ENCODE peak calls at places on chromosomes 16 and 17, in ten cellular contexts. D is suprapubic skin, X is stomach, T is heart left ventricle, F is Peyer's patch, Q is upper lobe of left lung, E is adrenal gland, U is ovary, N is breast epithelium, Y is A549. O is an unnamed sample. For H3K4me1, the result is how much of the 10 kb centered on the place peaks cover.

GRCh38 chr17:69588739-69589334 is 174.3 kb downstream of the MAP2K6 start:
- DNase-seq in D (no peak), X (no peak), T (no peak), F (no peak), Q (no peak), E (no peak), U (no peak), N (no peak), Y (no peak), O (no peak)

GRCh38 chr17:41048441-41048840 is 1.3 kb upstream of the KRTAP2-1 start:
- DNase-seq in D (no peak), X (no peak), T (no peak), F (no peak), Q (no peak), E (no peak), U (no peak), N (no peak), Y (no peak), O (no peak)

GRCh38 chr16:51853586-51853985 is 693.4 kb downstream of the TOX3 start:
- DNase-seq in D (no peak), X (no peak), T (no peak), F (no peak), Q (no peak), E (no peak), U (no peak), N (no peak), Y (no peak), O (no peak)

GRCh38 chr17:50414808-50415207 is 11.2 kb upstream of the ACSF2 start:
- DNase-seq in D (no peak), X (no peak), T (no peak), F (no peak), Q (no peak), E (no peak), U (no peak), N (no peak), Y (no peak), O (no peak)

GRCh38 chr17:14303343-14304221 is 2.7 kb downstream of the HS3ST3B1 start:
- DNase-seq in D (no peak), X (no peak), T (no peak), F (no peak), Q (no peak), E (no peak), U (no peak), N (no peak), Y (no peak), O (no peak)

GRCh38 chr16:87119748-87120147 is 197.4 kb downstream of the C16orf95 start:
- DNase-seq in D (no peak), X (no peak), T (no peak), F (no peak), Q (no peak), E (no peak), U (no peak), N (no peak), Y (no peak), O (no peak)

GRCh38 chr17:82876602-82877391 is 37.0 kb upstream of the ZNF750 start:
- DNase-seq in D (peak), X (peak), T (peak), F (peak), Q (peak), E (peak), U (peak), N (peak), Y (no peak), O (peak)

GRCh38 chr17:78394209-78394608 is 15.8 kb downstream of the PGS1 start:
- DNase-seq in D (no peak), X (no peak), T (no peak), F (no peak), Q (no peak), E (no peak), U (no peak), N (no peak), Y (no peak), O (no peak)

GRCh38 chr17:50283714-50284432 is 9.6 kb downstream of the TMEM92 start:
- DNase-seq in D (no peak), X (no peak), T (no peak), F (no peak), Q (no peak), E (no peak), U (no peak), N (no peak), Y (no peak), O (no peak)

GRCh38 chr17:35879748-35880654 is at the start of gene CCL5:
- DNase-seq in D (no peak), X (no peak), T (no peak), F (peak), Q (no peak), E (no peak), U (no peak), N (no peak), Y (no peak), O (no peak)

GRCh38 chr16:31331141-31331764 is 23.7 kb upstream of the ITGAX start:
- DNase-seq in D (no peak), X (no peak), T (no peak), F (peak), Q (no peak), E (no peak), U (no peak), N (no peak), Y (no peak), O (no peak)

GRCh38 chr17:64739316-64740058 is 77.4 kb upstream of the SMURF2 start:
- DNase-seq in D (peak), X (no peak), T (no peak), F (no peak), Q (peak), E (no peak), U (no peak), N (no peak), Y (no peak), O (no peak)

GRCh38 chr17:48609754-48610281 is 999 bp downstream of the HOXB7 start:
- DNase-seq in D (no peak), X (no peak), T (no peak), F (no peak), Q (no peak), E (no peak), U (no peak), N (no peak), Y (no peak), O (no peak)

GRCh38 chr17:48240562-48241130 is 133.1 kb downstream of the SNX11 start:
- DNase-seq in D (no peak), X (no peak), T (no peak), F (no peak), Q (no peak), E (no peak), U (no peak), N (no peak), Y (peak), O (no peak)

GRCh38 chr17:77034677-77035424 is 105.9 kb upstream of the SEC14L1 start:
- DNase-seq in D (no peak), X (no peak), T (no peak), F (no peak), Q (no peak), E (no peak), U (no peak), N (no peak), Y (no peak), O (no peak)

GRCh38 chr17:47803201-47803600 is 18.4 kb downstream of the OSBPL7 start:
- DNase-seq in D (peak), X (no peak), T (no peak), F (peak), Q (no peak), E (no peak), U (no peak), N (no peak), Y (no peak), O (no peak)

GRCh38 chr16:12459401-12459791 is 344.3 kb downstream of the CPPED1 start:
- DNase-seq in D (no peak), X (peak), T (peak), F (peak), Q (peak), E (peak), U (no peak), N (peak), Y (no peak), O (no peak)

GRCh38 chr17:17055286-17056166 is 13.3 kb downstream of the MPRIP start:
- DNase-seq in D (peak), X (peak), T (peak), F (peak), Q (peak), E (no peak), U (no peak), N (peak), Y (no peak), O (peak)

GRCh38 chr17:17059301-17059890 is 17.1 kb downstream of the MPRIP start:
- DNase-seq in D (peak), X (no peak), T (peak), F (peak), Q (peak), E (no peak), U (no peak), N (peak), Y (no peak), O (no peak)

GRCh38 chr17:17056167-17056562 is 13.9 kb downstream of the MPRIP start:
- DNase-seq in D (peak), X (peak), T (peak), F (peak), Q (peak), E (no peak), U (no peak), N (peak), Y (no peak), O (no peak)

GRCh38 chr17:17058304-17058703 is 16.0 kb downstream of the MPRIP start:
- DNase-seq in D (peak), X (peak), T (peak), F (peak), Q (peak), E (no peak), U (no peak), N (peak), Y (no peak), O (peak)

GRCh38 chr17:17057057-17057551 is 14.8 kb downstream of the MPRIP start:
- DNase-seq in D (peak), X (peak), T (peak), F (peak), Q (no peak), E (no peak), U (no peak), N (no peak), Y (no peak), O (peak)
- H3K4me1 ChIP-seq in D (half or more), X (half or more), T (under half), F (under half), Q (under half), E (under half), U (under half), N (under half), Y (half or more), O (under half)

GRCh38 chr16:67163164-67163902 is 1.2 kb upstream of the HSF4 start:
- DNase-seq in D (no peak), X (no peak), T (peak), F (peak), Q (no peak), E (peak), U (peak), N (no peak), Y (no peak), O (no peak)
- TF ChIP-seq POLR2A in D (no peak), X (no peak), T (no peak), F (no peak), Q (no peak), E (peak), U (peak), N (no peak), Y (no peak), O (no peak)

GRCh38 chr16:4850211-4850610 is 2.9 kb downstream of the UBN1 start:
- DNase-seq in D (no peak), X (no peak), T (no peak), F (no peak), Q (no peak), E (no peak), U (no peak), N (no peak), Y (no peak), O (no peak)
- H3K4me1 ChIP-seq in D (half or more), X (half or more), T (under half), F (half or more), Q (half or more), E (under half), U (under half), N (under half), Y (half or more), O (under half)

DNA sequence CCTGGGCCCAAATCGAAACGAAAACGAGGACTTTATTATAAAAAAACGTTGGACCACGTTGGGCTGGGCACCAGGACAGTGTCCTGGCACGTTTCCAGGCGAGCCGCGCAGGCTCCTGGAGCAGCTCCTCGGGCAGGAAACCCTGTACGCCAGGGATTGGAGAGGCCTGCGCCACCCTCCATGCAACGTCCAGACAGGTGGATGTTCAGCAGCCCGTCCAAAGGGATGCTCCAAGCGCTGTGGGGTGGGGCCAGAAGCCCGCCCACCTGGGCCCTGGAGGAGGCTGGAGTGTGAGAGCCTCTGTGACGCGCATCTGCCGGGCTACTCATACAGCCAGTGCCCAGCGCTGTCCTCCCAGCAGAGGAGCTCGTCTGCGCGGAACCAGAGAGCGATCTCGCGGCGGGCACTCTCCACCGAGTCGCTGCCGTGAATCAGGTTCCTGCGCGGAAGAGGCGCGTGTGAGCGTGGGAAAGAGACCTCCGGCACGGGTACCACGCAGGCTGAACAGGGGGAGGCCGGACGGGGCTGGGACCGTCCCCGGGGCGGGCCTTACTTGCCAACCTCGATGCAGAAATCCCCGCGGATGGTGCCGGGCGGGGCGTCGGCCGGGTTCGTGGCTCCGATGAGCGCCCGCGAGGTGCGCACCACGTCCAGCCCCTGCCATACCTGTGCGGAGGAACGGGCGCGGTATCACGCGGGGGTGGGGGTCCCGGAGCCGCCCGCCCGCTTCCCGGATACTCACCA is 843 bp downstream of the NME3 start:
- DNase-seq in D (no peak), X (peak), T (peak), F (peak), Q (peak), E (peak), U (peak), N (peak), Y (no peak), O (peak)
- TF ChIP-seq POLR2A in D (peak), X (no peak), T (no peak), F (peak), Q (no peak), E (peak), U (peak), N (no peak), Y (no peak), O (no peak)